ENCODE peak calls at places on chromosomes 2 and 18, in five cellular contexts. Z, G, V, L and D are unnamed samples.

GRCh38 chr2:184004945-184005672 is 593.2 kb upstream of the ZNF804A start:
- DNase-seq in Z (no peak), G (no peak), V (peak; percentile 88), L (no peak), D (peak; percentile 62)

GRCh38 chr18:3902676-3903075 is 452.7 kb downstream of the TGIF1 start:
- DNase-seq in Z (no peak), G (no peak), V (no peak), L (no peak), D (no peak)

GRCh38 chr18:600107-600506 is 3.3 kb downstream of the CLUL1 start:
- DNase-seq in Z (no peak), G (no peak), V (peak; percentile 19), L (no peak), D (no peak)

GRCh38 chr2:44358498-44358897 is 2.8 kb downstream of the PREPL start:
- DNase-seq in Z (peak; percentile 5), G (no peak), V (peak; percentile 97), L (no peak), D (no peak)

GRCh38 chr2:114464961-114465706 is 22.7 kb downstream of the DPP10 start:
- DNase-seq in Z (no peak), G (no peak), V (no peak), L (no peak), D (no peak)

GRCh38 chr2:69200107-69200520 is 186.9 kb downstream of the GFPT1 start:
- DNase-seq in Z (no peak), G (no peak), V (no peak), L (no peak), D (no peak)

GRCh38 chr2:19195681-19196080 is 162.7 kb downstream of the OSR1 start:
- DNase-seq in Z (no peak), G (no peak), V (no peak), L (no peak), D (no peak)

GRCh38 chr2:54797307-54797706 is 73.8 kb downstream of the EML6 start:
- DNase-seq in Z (no peak), G (no peak), V (no peak), L (no peak), D (no peak)

GRCh38 chr2:216653931-216654365 is 20.7 kb downstream of the IGFBP2 start:
- DNase-seq in Z (no peak), G (peak; percentile 12), V (no peak), L (no peak), D (no peak)

GRCh38 chr18:59715966-59716369 is 18.7 kb upstream of the CCBE1 start:
- DNase-seq in Z (no peak), G (no peak), V (no peak), L (peak; percentile 8), D (no peak)

GRCh38 chr18:56563568-56563967 is 74.8 kb downstream of the TXNL1 start:
- DNase-seq in Z (no peak), G (no peak), V (peak; percentile 77), L (peak; percentile 10), D (peak; percentile 87)

GRCh38 chr2:227939271-227940027 is 68.0 kb downstream of the DAW1 start:
- DNase-seq in Z (no peak), G (no peak), V (peak; percentile 79), L (peak; percentile 60), D (peak; percentile 46)

GRCh38 chr2:185821467-185821866 is 82.9 kb downstream of the FSIP2 start:
- DNase-seq in Z (no peak), G (no peak), V (no peak), L (no peak), D (no peak)

GRCh38 chr18:7079231-7079630 is 38.4 kb downstream of the LAMA1 start:
- DNase-seq in Z (no peak), G (no peak), V (no peak), L (no peak), D (no peak)
- H3K9me3 ChIP-seq in Z (no peaks in the 10 kb centered on the region), G (no peaks in the 10 kb centered on the region), V (no peaks in the 10 kb centered on the region), L (peaks cover 29% of the 10 kb centered on the region), D (no peaks in the 10 kb centered on the region)

DNA sequence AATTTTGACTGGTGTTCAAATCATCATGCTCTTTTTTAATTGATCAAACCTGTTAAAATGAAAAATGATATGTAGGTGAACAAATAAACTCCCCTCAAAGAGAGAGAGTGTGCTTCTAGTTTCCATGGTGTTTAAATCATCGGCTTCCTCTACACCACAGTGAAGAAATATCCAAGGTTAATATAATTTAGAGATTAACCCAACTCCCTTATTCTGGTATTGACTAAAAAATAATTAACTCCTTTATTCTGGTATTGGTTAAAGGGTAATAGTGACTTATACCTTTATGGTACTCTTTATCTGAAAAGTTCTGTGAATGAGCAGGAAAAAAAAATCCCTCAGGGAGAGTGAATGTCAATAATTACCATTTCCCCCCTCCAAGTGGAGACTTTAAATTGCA is 93.1 kb downstream of the SPATS2L start:
- DNase-seq in Z (no peak), G (no peak), V (no peak), L (no peak), D (no peak)
- H3K27ac ChIP-seq in Z (no peak overlapping the region), G (no peak overlapping the region), V (no peak overlapping the region), L (no peak overlapping the region), D (no peak overlapping the region)

DNA sequence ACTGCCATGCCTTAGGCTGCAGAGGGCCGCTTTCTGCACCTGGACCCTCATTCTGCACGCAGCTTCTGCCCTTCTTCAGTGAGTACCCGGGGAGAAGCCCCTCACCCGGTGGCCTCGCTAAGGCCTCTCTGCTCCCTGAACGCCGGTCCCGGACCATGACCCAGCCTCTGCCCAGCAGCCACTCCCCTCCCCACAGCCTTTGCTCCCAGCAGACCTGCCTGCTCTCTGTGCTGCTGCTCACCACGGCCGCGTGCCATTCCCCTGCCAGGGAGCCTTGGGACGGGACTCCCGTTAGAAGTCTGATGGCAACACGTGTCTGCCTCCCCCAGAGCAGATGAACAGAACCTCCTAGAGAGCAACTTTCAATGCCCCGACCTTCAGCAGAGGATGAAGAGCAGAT is 282.8 kb downstream of the NDUFA10 start:
- DNase-seq in Z (no peak), G (no peak), V (no peak), L (no peak), D (no peak)
- H3K9me3 ChIP-seq in Z (no peaks in the 10 kb centered on the region), G (no peaks in the 10 kb centered on the region), V (no peaks in the 10 kb centered on the region), L (no peaks in the 10 kb centered on the region), D (no peaks in the 10 kb centered on the region)

GRCh38 chr18:75044791-75045190 is 164.1 kb downstream of the PTGR3 start:
- DNase-seq in Z (no peak), G (no peak), V (no peak), L (no peak), D (no peak)

GRCh38 chr18:75049455-75049789 is 159.5 kb downstream of the PTGR3 start:
- DNase-seq in Z (no peak), G (no peak), V (no peak), L (no peak), D (no peak)

GRCh38 chr18:75045249-75045648 is 163.7 kb downstream of the PTGR3 start:
- DNase-seq in Z (no peak), G (no peak), V (no peak), L (no peak), D (no peak)

GRCh38 chr18:75048776-75049454 is 160.0 kb downstream of the PTGR3 start:
- DNase-seq in Z (no peak), G (no peak), V (no peak), L (no peak), D (no peak)

GRCh38 chr18:75047240-75047639 is 161.7 kb downstream of the PTGR3 start:
- DNase-seq in Z (no peak), G (no peak), V (no peak), L (no peak), D (no peak)
- H3K27ac ChIP-seq in Z (no peak overlapping the region), G (no peak overlapping the region), V (no peak overlapping the region), L (no peak overlapping the region), D (no peak overlapping the region)